ENCODE peak calls at places on chromosomes 6 and 20, in seven cellular contexts. N is lower lobe of right lung; U is tibial artery; R is tibial nerve; Y is IMR-90; F is upper lobe of right lung; I is CD4-positive, alpha-beta memory T cell. E is an unnamed sample.

GRCh38 chr20:36132802-36133211 is 21.7 kb upstream of the EPB41L1 start:
- DNase-seq in F (no peak), Y (no peak), U (no peak), N (no peak), R (peak; percentile 38), I (no peak), E (peak; percentile 82)

GRCh38 chr20:46689754-46690085 is 476 bp upstream of the TP53RK start:
- DNase-seq in I (no peak), N (no peak), U (no peak), R (no peak), F (no peak), Y (no peak), E (no peak)

GRCh38 chr6:84728602-84729001 is 35.8 kb downstream of the TBX18 start:
- DNase-seq in Y (peak; percentile 11), U (no peak), N (no peak), R (no peak), F (no peak), I (no peak), E (peak; percentile 46)

GRCh38 chr6:116010400-116011095 is 50.1 kb downstream of the FRK start:
- DNase-seq in I (peak; percentile 20), U (peak; percentile 80), Y (peak; percentile 75), N (peak; percentile 62), F (peak; percentile 67), R (peak; percentile 54), E (peak; percentile 81)

GRCh38 chr20:63290136-63290676 is 2.8 kb upstream of the COL20A1 start:
- DNase-seq in N (no peak), Y (no peak), F (no peak), U (no peak), I (no peak), R (no peak), E (no peak)

GRCh38 chr20:6008254-6008653 is 45.6 kb downstream of the LRRN4 start:
- DNase-seq in Y (peak; percentile 92), F (no peak), I (no peak), U (peak; percentile 83), R (peak; percentile 28), N (peak; percentile 64), E (no peak)

GRCh38 chr20:50323209-50323608 is 132.6 kb downstream of the CEBPB start:
- DNase-seq in I (no peak), U (peak; percentile 45), F (peak; percentile 25), N (no peak), Y (no peak), R (no peak), E (no peak)

GRCh38 chr6:101830501-101831031 is 437.1 kb downstream of the GRIK2 start:
- DNase-seq in N (no peak), U (no peak), F (no peak), Y (peak; percentile 24), I (no peak), R (no peak), E (no peak)

GRCh38 chr6:107637316-107637715 is 147.4 kb downstream of the SOBP start:
- DNase-seq in I (no peak), U (no peak), F (no peak), Y (no peak), N (no peak), R (no peak), E (no peak)

GRCh38 chr6:116190550-116190949 is 63.3 kb downstream of the TSPYL4 start:
- DNase-seq in F (no peak), N (no peak), R (no peak), Y (peak; percentile 88), U (no peak), I (no peak), E (no peak)

GRCh38 chr6:14462135-14462905 is 344.7 kb downstream of the CD83 start:
- DNase-seq in I (no peak), R (no peak), N (no peak), Y (no peak), U (no peak), F (no peak), E (no peak)

GRCh38 chr6:155694429-155694795 is 238.8 kb upstream of the NOX3 start:
- DNase-seq in R (no peak), Y (no peak), I (no peak), N (no peak), F (no peak), U (no peak), E (no peak)

GRCh38 chr6:133568970-133569889 is 319.7 kb upstream of the TCF21 start:
- DNase-seq in U (no peak), N (no peak), Y (peak; percentile 91), R (no peak), I (no peak), F (no peak), E (peak; percentile 50)

GRCh38 chr6:41371992-41372525 is 36.7 kb downstream of the NCR2 start:
- DNase-seq in F (no peak), U (no peak), I (peak; percentile 31), N (no peak), Y (no peak), R (no peak), E (no peak)

GRCh38 chr6:41373919-41374617 is 38.7 kb downstream of the NCR2 start:
- DNase-seq in Y (no peak), N (no peak), U (no peak), F (no peak), I (no peak), R (no peak), E (no peak)

GRCh38 chr6:41371461-41371991 is 36.1 kb downstream of the NCR2 start:
- DNase-seq in F (peak; percentile 73), Y (peak; percentile 42), U (peak; percentile 72), N (no peak), I (no peak), R (no peak), E (no peak)

GRCh38 chr6:41373367-41373918 is 38.0 kb downstream of the NCR2 start:
- DNase-seq in R (no peak), U (no peak), I (no peak), N (no peak), Y (no peak), F (no peak), E (no peak)

DNA sequence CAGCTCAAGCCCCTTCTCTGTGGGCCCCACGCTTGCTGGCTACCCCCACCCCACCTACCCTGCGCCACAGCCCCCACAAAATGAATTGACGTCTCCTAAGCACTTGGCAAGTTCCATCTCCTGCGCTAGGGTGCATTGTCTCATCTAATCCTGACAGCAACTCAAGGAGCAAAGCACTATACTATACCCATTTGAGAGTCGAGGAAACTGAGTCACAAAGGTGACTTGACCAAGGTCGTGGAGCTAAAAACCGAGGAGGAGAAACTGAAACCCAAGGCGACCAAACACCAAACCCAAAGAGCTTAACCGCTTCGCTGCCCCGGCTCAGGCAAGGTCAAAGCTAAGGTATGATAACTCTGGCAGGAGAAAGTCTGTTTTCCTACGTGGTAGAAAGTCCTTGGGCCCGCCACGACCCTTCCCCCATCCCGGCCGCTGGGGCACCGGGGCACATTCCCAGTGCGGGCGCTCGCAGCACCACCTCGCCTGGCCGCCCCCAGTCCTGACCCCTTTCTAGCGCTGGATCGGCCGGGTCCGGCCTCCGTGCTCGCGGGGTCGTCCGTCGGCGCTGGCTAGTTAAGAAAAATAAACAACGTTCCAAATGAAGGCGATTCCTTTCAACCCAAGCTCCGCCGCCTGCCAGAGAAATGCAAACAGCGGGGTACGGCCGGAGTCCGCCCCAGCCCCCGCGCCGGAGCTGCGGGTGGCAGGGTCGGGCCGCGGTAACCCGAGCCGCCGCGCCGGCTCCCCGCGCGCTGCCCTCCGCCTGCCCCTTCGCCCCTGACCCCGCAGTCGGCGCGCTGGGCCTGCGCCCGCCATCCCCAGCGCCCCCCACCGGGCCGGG is 37.3 kb downstream of the NCR2 start:
- DNase-seq in N (no peak), Y (no peak), U (no peak), F (no peak), I (no peak), R (no peak), E (no peak)
- H3K27me3 ChIP-seq in N (peaks cover 97% of the 10 kb centered on the region), Y (peaks cover 73% of the 10 kb centered on the region), U (peaks cover 89% of the 10 kb centered on the region), F (peaks cover 76% of the 10 kb centered on the region), I (peaks cover 52% of the 10 kb centered on the region), R (peaks cover 83% of the 10 kb centered on the region), E (no peaks in the 10 kb centered on the region)

DNA sequence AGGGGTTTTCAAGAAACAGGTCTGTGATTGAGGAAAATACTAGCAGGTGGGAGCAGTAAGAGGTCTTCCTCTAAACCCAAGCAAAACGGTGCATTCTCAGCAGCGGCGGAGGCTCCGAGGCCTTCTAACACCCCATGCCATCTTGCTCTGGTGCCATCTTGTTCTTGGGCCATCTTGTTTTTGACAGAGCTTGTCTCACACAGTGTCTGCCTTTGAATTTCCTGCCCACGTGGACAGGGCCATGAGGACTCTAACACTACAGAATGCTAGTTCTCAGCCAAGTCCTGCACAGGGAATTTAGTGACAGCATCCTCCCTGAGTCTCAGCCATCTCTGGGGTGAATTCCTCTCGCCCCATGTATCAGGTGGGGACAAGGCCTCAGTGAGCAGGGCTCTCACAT is 76.4 kb downstream of the PSMG4 start:
- DNase-seq in I (no peak), F (no peak), N (no peak), Y (no peak), R (no peak), U (no peak), E (no peak)
- H3K4me1 ChIP-seq in I (peaks cover 11% of the 10 kb centered on the region), F (peaks cover 27% of the 10 kb centered on the region), N (peaks cover 30% of the 10 kb centered on the region), Y (peaks cover 10% of the 10 kb centered on the region), R (peaks cover 13% of the 10 kb centered on the region), U (no peaks in the 10 kb centered on the region), E (peaks cover 6% of the 10 kb centered on the region)

GRCh38 chr20:24838551-24839530 is 110.2 kb upstream of the CST7 start:
- DNase-seq in R (no peak), I (no peak), F (no peak), N (no peak), Y (peak; percentile 12), U (no peak), E (no peak)

GRCh38 chr20:24840121-24840713 is 108.9 kb upstream of the CST7 start:
- DNase-seq in Y (no peak), I (no peak), R (no peak), U (no peak), N (no peak), F (no peak), E (no peak)

GRCh38 chr20:24836041-24836533 is 113.0 kb upstream of the CST7 start:
- DNase-seq in R (no peak), Y (no peak), I (no peak), N (no peak), U (no peak), F (no peak), E (no peak)

GRCh38 chr20:24836900-24837299 is 112.2 kb upstream of the CST7 start:
- DNase-seq in Y (no peak), U (no peak), F (no peak), R (no peak), I (no peak), N (no peak), E (no peak)

DNA sequence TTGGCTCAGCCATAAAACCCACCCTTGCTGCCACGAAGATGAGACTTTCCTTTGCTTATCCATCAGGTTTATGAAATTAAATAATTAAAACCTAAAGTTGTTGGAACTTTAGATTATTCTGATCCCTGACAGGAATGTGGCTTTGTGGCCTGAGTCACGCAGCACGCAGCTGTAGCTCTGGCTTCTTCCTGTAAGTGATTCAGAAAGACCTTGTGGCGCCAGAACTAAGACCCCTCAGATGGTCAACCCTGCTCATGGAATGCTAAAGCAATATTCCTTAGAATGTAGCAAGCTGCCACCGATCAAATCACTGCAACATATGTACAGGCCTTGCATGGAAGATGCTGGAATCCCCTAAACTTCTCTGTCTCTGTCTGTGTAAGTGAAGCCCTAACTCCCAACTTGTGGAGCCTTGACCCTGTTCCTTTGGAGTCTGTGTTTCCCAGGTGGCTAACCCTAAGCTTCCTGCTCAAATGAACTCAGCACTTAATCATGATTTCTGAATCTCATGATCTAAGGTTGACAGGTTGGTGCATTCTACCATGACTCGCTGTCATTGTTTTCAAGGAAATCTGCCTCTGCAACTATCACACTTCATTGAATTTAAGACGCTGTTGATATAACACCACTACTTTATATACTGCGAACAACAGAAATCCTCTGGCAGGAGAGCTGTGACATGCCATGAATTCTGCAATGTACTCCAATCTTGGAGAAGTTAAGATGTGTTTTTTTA is 111.2 kb upstream of the CST7 start:
- DNase-seq in N (no peak), I (no peak), Y (peak; percentile 50), R (no peak), U (no peak), F (no peak), E (no peak)
- H3K27me3 ChIP-seq in N (no peaks in the 10 kb centered on the region), I (no peaks in the 10 kb centered on the region), Y (peaks cover 3% of the 10 kb centered on the region), R (no peaks in the 10 kb centered on the region), U (no peaks in the 10 kb centered on the region), F (no peaks in the 10 kb centered on the region), E (no peaks in the 10 kb centered on the region)

GRCh38 chr6:150631283-150631981 is 31.7 kb downstream of the PLEKHG1 start:
- DNase-seq in Y (no peak), F (no peak), U (no peak), N (no peak), R (no peak), I (no peak), E (peak; percentile 67)
- H3K4me1 ChIP-seq in Y (peaks cover 8% of the 10 kb centered on the region), F (peaks cover 32% of the 10 kb centered on the region), U (no peaks in the 10 kb centered on the region), N (peaks cover 29% of the 10 kb centered on the region), R (peaks cover 43% of the 10 kb centered on the region), I (peaks cover 43% of the 10 kb centered on the region), E (peaks cover 99% of the 10 kb centered on the region)

E was measured in Karpas-422.